ENCODE peak calls at places on chromosomes 7 and 10, in ten cellular contexts. J is brain microvascular endothelial cell, L is fibroblast of the conjunctiva, U is C1 segment of cervical spinal cord, A is D341Med, Y is bronchial epithelial cell, F is SIG-M5, Q is HEK293T, T is ACHN, D is type B pancreatic cell. O is an unnamed sample.
A peak's percentile ranks its signal among the peaks of the same experiment; 100 is the strongest.

GRCh38 chr10:14750900-14751575 is 23.7 kb downstream of the FAM107B start:
- DNase-seq in T (no peak), D (no peak), U (no peak), Q (no peak), A (no peak), L (no peak), Y (no peak), F (no peak), J (no peak), O (no peak)

GRCh38 chr7:76310102-76310957 is 7.9 kb downstream of the HSPB1 start:
- DNase-seq in T (no peak), F (no peak), U (peak; percentile 50), L (no peak), Y (no peak), D (no peak), Q (no peak), A (peak; percentile 69), J (no peak), O (no peak)

GRCh38 chr10:70674560-70675495 is 2.5 kb downstream of the ADAMTS14 start:
- DNase-seq in J (no peak), D (no peak), Q (no peak), Y (no peak), A (no peak), U (no peak), L (no peak), F (no peak), T (no peak), O (no peak)

GRCh38 chr7:71096341-71096740 is 35.6 kb upstream of the GALNT17 start:
- DNase-seq in Y (no peak), A (no peak), L (no peak), U (no peak), F (no peak), Q (no peak), T (no peak), D (no peak), J (no peak), O (no peak)

GRCh38 chr10:70255329-70256299 is 22.4 kb upstream of the PPA1 start:
- DNase-seq in L (no peak), T (no peak), J (no peak), D (no peak), Y (peak; percentile 62), Q (no peak), F (no peak), U (no peak), A (no peak), O (no peak)

GRCh38 chr7:44068054-44068453 is 2.7 kb upstream of the PGAM2 start:
- DNase-seq in J (no peak), L (no peak), Q (no peak), D (no peak), A (no peak), F (no peak), T (no peak), Y (no peak), U (no peak), O (no peak)

GRCh38 chr10:34024708-34025425 is 690.4 kb upstream of the NRP1 start:
- DNase-seq in T (no peak), L (peak; percentile 4), Y (peak; percentile 54), U (no peak), D (no peak), A (peak; percentile 41), Q (no peak), F (no peak), J (peak; percentile 59), O (no peak)

GRCh38 chr7:123745437-123745836 is 3.4 kb downstream of the WASL start:
- DNase-seq in Q (no peak), J (no peak), U (no peak), Y (no peak), T (no peak), L (no peak), D (no peak), A (no peak), F (no peak), O (no peak)

GRCh38 chr7:77284633-77285032 is 85.0 kb upstream of the FGL2 start:
- DNase-seq in Q (no peak), U (no peak), D (no peak), L (no peak), Y (no peak), J (no peak), F (no peak), T (no peak), A (no peak), O (no peak)

GRCh38 chr10:43437141-43437860 is 390 bp downstream of the ZNF487 start:
- DNase-seq in L (no peak), A (no peak), D (no peak), U (no peak), Y (no peak), T (peak; percentile 29), F (no peak), J (no peak), Q (no peak), O (no peak)

GRCh38 chr7:92366730-92367129 is 80.6 kb upstream of the GATAD1 start:
- DNase-seq in Q (no peak), D (no peak), L (no peak), F (no peak), U (no peak), A (no peak), T (no peak), J (peak; percentile 20), Y (peak; percentile 2), O (no peak)

GRCh38 chr7:101315336-101315735 is 6.3 kb downstream of the IFT22 start:
- DNase-seq in A (no peak), J (peak; percentile 29), Q (no peak), L (peak; percentile 31), F (no peak), U (no peak), D (no peak), Y (peak; percentile 42), T (peak; percentile 75), O (peak; percentile 8)

GRCh38 chr10:43399911-43400310 is 9.1 kb downstream of the HNRNPF start:
- DNase-seq in D (no peak), T (no peak), A (no peak), Q (no peak), L (no peak), J (no peak), U (no peak), F (no peak), Y (no peak), O (no peak)

GRCh38 chr7:83276250-83276649 is 113.6 kb upstream of the PCLO start:
- DNase-seq in D (no peak), Y (no peak), F (no peak), A (no peak), Q (no peak), J (no peak), L (no peak), U (no peak), T (no peak), O (no peak)

GRCh38 chr7:44279286-44279685 is 46.1 kb downstream of the CAMK2B start:
- DNase-seq in J (no peak), D (peak; percentile 53), F (no peak), L (no peak), T (no peak), A (peak; percentile 17), Y (no peak), U (no peak), Q (no peak), O (no peak)

GRCh38 chr7:142800699-142801260 is 30.0 kb downstream of the PRSS2 start:
- DNase-seq in Y (no peak), U (no peak), F (no peak), T (no peak), A (no peak), J (no peak), Q (no peak), L (no peak), D (no peak), O (no peak)

GRCh38 chr7:57496395-57496794 is 46.4 kb downstream of the ZNF716 start:
- DNase-seq in F (no peak), A (no peak), U (no peak), Y (no peak), Q (no peak), T (no peak), J (no peak), L (no peak), D (no peak), O (no peak)

GRCh38 chr7:112162161-112163020 is 43.8 kb downstream of the DOCK4 start:
- DNase-seq in D (no peak), T (peak; percentile 87), Q (peak; percentile 35), U (peak; percentile 62), L (peak; percentile 68), J (peak; percentile 82), Y (peak; percentile 31), F (no peak), A (no peak), O (no peak)

GRCh38 chr10:123043409-123043925 is 34.7 kb downstream of the ACADSB start:
- DNase-seq in L (peak; percentile 40), Q (peak; percentile 80), U (no peak), A (peak; percentile 66), F (no peak), J (peak; percentile 62), Y (peak; percentile 74), D (no peak), T (peak; percentile 76), O (peak; percentile 31)

GRCh38 chr10:75530337-75530736 is 98.9 kb downstream of the LRMDA start:
- DNase-seq in Y (peak; percentile 38), A (peak; percentile 8), L (no peak), F (no peak), Q (no peak), J (no peak), T (peak; percentile 97), U (no peak), D (no peak), O (no peak)

GRCh38 chr10:29730969-29731368 is 96.2 kb upstream of the SVIL start:
- DNase-seq in F (no peak), A (no peak), Q (no peak), J (no peak), Y (no peak), T (no peak), U (no peak), L (no peak), D (no peak), O (no peak)